ENCODE peak calls at places on chromosomes 2 and 18, in nine cellular contexts. V is left ventricle myocardium inferior, Q is A549, E is right atrium auricular region, P is transverse colon, H is MM.1S, U is fibroblast of pulmonary artery, K is lower lobe of right lung, F is dorsolateral prefrontal cortex. W is an unnamed sample.

GRCh38 chr2:21333694-21334093 is 209.9 kb downstream of the TDRD15 start:
- DNase-seq in V (no peak), Q (no peak), E (no peak), P (peak; percentile 9), H (no peak), U (no peak), K (no peak), F (no peak), W (no peak)

GRCh38 chr2:238158018-238158806 is 558 bp upstream of the ERFE start:
- DNase-seq in V (peak; percentile 6), Q (no peak), E (no peak), P (no peak), H (no peak), U (no peak), K (peak; percentile 42), F (no peak), W (no peak)

GRCh38 chr2:158412206-158412605 is 44.3 kb downstream of the CCDC148 start:
- DNase-seq in V (no peak), Q (no peak), E (no peak), P (no peak), H (no peak), U (peak; percentile 40), K (no peak), F (no peak), W (no peak)

GRCh38 chr18:69531973-69532372 is 131.3 kb downstream of the DOK6 start:
- DNase-seq in V (no peak), Q (no peak), E (no peak), P (no peak), H (no peak), U (no peak), K (no peak), F (no peak), W (no peak)

GRCh38 chr2:176464886-176465564 is 195.8 kb downstream of the MTX2 start:
- DNase-seq in V (no peak), Q (no peak), E (no peak), P (no peak), H (no peak), U (no peak), K (no peak), F (no peak), W (no peak)

GRCh38 chr18:73088445-73088844 is 220.7 kb upstream of the NETO1 start:
- DNase-seq in V (no peak), Q (no peak), E (no peak), P (no peak), H (no peak), U (no peak), K (no peak), F (no peak), W (no peak)

GRCh38 chr18:42614619-42615293 is 500.7 kb downstream of the RIT2 start:
- DNase-seq in V (peak; percentile 17), Q (no peak), E (no peak), P (no peak), H (no peak), U (peak; percentile 72), K (no peak), F (peak; percentile 52), W (no peak)

GRCh38 chr2:234462218-234462992 is 34.5 kb downstream of the ARL4C start:
- DNase-seq in V (no peak), Q (no peak), E (no peak), P (no peak), H (no peak), U (no peak), K (no peak), F (no peak), W (no peak)

GRCh38 chr2:232885264-232885961 is 15.3 kb downstream of the SNORC start:
- DNase-seq in V (peak; percentile 5), Q (no peak), E (no peak), P (no peak), H (no peak), U (no peak), K (peak; percentile 43), F (no peak), W (no peak)

GRCh38 chr2:135052997-135053474 is 944 bp downstream of the RAB3GAP1 start:
- DNase-seq in V (no peak), Q (no peak), E (no peak), P (no peak), H (no peak), U (peak; percentile 10), K (peak; percentile 45), F (no peak), W (no peak)

GRCh38 chr2:97738236-97739019 is 25.1 kb downstream of the ZAP70 start:
- DNase-seq in V (peak; percentile 7), Q (no peak), E (no peak), P (no peak), H (no peak), U (no peak), K (no peak), F (no peak), W (no peak)

GRCh38 chr2:66364495-66364992 is 70.4 kb upstream of the MEIS1 start:
- DNase-seq in V (peak; percentile 17), Q (no peak), E (no peak), P (no peak), H (no peak), U (peak; percentile 88), K (no peak), F (no peak), W (no peak)

GRCh38 chr2:234488913-234489451 is 7.9 kb downstream of the ARL4C start:
- DNase-seq in V (no peak), Q (no peak), E (no peak), P (peak; percentile 40), H (peak; percentile 79), U (no peak), K (no peak), F (no peak), W (no peak)

DNA sequence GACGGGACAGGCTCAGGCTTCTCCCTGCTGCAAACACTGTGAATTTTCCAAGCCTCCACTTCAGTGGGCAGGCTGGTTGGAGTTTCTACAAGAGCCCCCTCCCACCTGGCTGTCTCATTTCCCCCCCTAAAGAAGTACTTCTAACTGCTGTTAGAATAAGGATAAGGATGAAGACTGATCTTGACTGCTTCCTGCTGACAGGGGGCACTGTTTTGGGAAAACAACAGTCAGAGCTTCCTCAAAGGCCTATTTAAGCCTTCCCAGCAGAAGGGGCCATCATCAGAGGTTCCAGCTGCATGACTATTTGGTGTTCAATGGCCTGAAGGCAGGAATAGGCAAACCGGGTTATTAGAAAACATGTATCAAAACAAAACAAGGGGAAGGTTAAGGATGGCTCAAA is 1162.8 kb downstream of the DSC3 start:
- DNase-seq in V (no peak), Q (no peak), E (no peak), P (no peak), H (no peak), U (no peak), K (no peak), F (no peak), W (no peak)
- TF ChIP-seq CTCF in V (no peak), Q (no peak), E (no peak), P (no peak), H (no peak), U (no peak), K (no peak), F (no peak), W (no peak)

DNA sequence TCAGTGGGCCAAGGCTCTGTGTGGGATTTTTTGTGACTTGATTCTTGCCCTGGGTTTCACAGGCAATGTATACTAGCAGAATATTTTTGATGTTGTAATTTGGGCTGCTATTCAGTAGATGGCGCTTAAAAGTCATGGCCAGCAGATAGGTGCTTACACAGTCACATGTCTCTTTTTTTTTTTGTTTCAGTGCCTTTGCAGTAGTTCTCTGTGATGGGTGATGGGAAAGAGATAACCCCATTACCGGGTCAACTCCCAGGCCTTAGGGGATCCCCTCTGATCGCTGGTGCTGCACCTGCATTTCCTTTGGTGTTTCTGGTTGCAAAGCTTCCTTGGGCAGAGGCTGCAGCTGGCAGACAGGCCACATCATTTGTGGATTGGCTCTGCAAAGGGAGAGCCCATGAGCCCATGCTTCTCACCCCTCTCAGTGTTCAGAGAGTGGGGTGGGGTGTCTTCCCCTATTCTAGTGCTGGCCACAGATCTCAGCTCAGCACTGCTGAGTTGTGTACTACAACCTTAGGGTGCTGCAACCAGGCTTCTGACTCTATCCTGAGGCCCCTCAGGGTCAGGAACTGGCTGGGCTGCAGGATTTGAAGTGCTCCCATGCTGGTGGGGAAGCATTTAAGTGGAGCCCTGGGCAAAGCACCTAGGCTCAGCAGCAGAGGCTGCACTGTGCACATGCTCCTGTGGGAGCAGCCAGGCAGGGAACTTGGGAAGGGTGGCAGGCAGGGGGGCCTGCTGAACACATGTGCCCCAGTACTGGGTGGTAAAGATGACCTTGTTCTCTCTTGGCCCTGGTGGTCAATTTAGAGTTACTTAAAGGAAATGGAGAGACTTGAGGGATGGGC is 219.8 kb upstream of the SPHKAP start:
- DNase-seq in V (no peak), Q (no peak), E (no peak), P (no peak), H (peak; percentile 90), U (no peak), K (no peak), F (no peak), W (no peak)
- TF ChIP-seq CTCF in V (no peak), Q (no peak), E (no peak), P (no peak), H (peak; percentile 70), U (no peak), K (no peak), F (no peak), W (no peak)

DNA sequence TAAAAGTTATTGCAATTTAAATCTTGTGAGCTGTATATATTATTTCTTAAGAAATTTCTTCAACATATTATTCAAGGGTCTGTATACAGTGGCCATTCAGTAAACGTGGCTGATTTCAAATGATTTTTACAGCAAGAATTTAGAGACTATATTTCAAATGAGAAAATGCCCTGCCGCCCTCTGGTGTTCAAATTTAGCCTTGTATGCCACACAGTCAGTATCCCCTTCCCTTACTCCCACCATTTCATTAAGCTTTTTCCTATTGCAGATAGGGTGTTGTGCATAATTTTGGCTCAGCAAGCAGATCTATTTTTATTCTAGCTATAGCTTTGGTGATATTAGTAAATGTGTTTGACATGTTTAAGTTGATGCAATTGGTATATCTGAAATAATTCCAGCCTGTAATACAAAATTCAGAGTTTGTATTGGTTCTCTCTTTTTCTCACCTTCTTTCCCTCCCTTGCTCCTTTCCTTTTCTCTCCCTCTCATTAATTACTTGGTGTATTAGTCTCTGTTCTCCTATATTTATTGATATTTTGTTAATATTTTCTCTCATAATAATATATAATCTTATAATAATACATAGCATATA is 22.8 kb upstream of the SCN7A start:
- DNase-seq in V (no peak), Q (no peak), E (no peak), P (peak; percentile 14), H (peak; percentile 16), U (peak; percentile 54), K (no peak), F (no peak), W (peak; percentile 56)
- TF ChIP-seq CTCF in V (peak; percentile 75), Q (peak; percentile 53), E (no peak), P (peak; percentile 44), H (peak; percentile 61), U (peak; percentile 80), K (peak; percentile 61), F (peak; percentile 75), W (peak; percentile 67)

DNA sequence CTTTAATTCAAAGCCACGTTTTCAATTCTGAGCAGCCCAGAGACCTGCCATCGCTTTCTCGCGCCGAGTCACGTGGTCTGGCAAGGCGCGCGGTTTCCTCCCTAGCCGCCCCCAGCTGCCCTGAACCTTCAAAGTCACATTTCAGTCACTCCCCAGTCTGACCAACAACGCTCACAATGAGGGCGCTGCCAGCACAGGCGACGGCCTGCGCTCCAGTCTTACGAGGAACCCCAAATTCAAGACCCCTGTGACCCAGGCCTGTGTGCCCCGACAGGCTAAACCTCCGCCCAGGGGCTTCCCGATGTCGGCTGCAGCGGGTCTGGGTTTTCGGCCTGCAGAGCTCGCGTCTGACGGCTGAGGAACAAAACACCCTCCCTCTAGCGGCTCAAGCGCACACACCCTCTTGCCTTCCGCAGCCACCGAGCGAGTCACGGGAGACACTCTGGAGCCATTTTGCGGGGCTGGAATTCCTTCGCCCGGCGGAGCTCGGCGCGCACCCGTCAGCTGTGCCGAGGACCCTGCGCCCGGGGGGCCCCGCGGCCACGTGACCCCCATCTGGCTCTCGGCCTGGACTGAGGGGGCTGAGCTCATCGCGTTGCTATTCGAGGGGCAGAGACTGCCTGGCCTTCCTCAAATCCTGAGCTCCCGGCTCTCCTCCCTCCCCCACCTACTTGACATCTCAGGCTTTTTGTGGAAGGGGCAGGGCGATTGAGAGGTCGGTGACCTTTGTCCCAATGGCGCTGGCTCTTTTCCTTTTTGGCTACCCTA is 69.9 kb upstream of the ITGB6 start:
- DNase-seq in V (peak; percentile 91), Q (peak; percentile 83), E (peak; percentile 96), P (peak; percentile 84), H (peak; percentile 61), U (peak; percentile 95), K (peak; percentile 89), F (peak; percentile 57), W (peak; percentile 85)
- TF ChIP-seq CTCF in V (peak; percentile 83), Q (peak; percentile 43), E (no peak), P (peak; percentile 63), H (peak; percentile 46), U (peak; percentile 64), K (peak; percentile 72), F (peak; percentile 69), W (peak; percentile 49)